ENCODE peak calls at places on chromosomes 12 and 14, in eight cellular contexts. W is AG20443; Q is stimulated activated CD4-positive, alpha-beta T cell treated with anti-CD3 and anti-CD28 coated beads, Interleukin-4, amount 100 ng/mL, for 48 hours; V is tibial nerve; H is neural crest cell; S is NCI-H510A treated with DMSO at 0.1 percent for 48 hours; Y is Caki2; G is right atrium auricular region. P is an unnamed sample.
A peak's percentile ranks its signal among the peaks of the same experiment; 100 is the strongest.

GRCh38 chr14:52797653-52798052 is 6.2 kb upstream of the GNPNAT1 start:
- DNase-seq in W (no peak), Q (no peak), V (no peak), H (no peak), S (no peak), Y (no peak), G (no peak), P (no peak)

GRCh38 chr14:77220246-77221017 is 38.8 kb downstream of the TMEM63C start:
- DNase-seq in W (no peak), Q (no peak), V (no peak), H (no peak), S (no peak), Y (no peak), G (no peak), P (no peak)

GRCh38 chr12:3046441-3047200 is 30.6 kb upstream of the TSPAN9 start:
- DNase-seq in W (peak; percentile 42), Q (no peak), V (no peak), H (no peak), S (no peak), Y (no peak), G (peak; percentile 73), P (no peak)

GRCh38 chr12:109568486-109568885 is 4.8 kb downstream of the MMAB start:
- DNase-seq in W (no peak), Q (no peak), V (no peak), H (no peak), S (no peak), Y (no peak), G (no peak), P (no peak)

GRCh38 chr12:8734873-8735381 is 37.1 kb downstream of the RIMKLB start:
- DNase-seq in W (peak; percentile 31), Q (no peak), V (no peak), H (no peak), S (no peak), Y (no peak), G (no peak), P (no peak)

GRCh38 chr14:89370781-89371180 is 46.3 kb downstream of the FOXN3 start:
- DNase-seq in W (no peak), Q (no peak), V (no peak), H (no peak), S (no peak), Y (no peak), G (peak; percentile 26), P (no peak)

GRCh38 chr14:93884950-93885349 is 42.2 kb upstream of the FAM181A start:
- DNase-seq in W (no peak), Q (no peak), V (no peak), H (no peak), S (no peak), Y (no peak), G (no peak), P (no peak)

GRCh38 chr12:120286768-120287490 is 4.8 kb downstream of the RNU4-2 start:
- DNase-seq in W (no peak), Q (no peak), V (no peak), H (no peak), S (no peak), Y (no peak), G (no peak), P (no peak)

GRCh38 chr12:475286-475685 is 15.5 kb downstream of the B4GALNT3 start:
- DNase-seq in W (no peak), Q (no peak), V (no peak), H (no peak), S (no peak), Y (no peak), G (no peak), P (no peak)

GRCh38 chr12:115956674-115957073 is 320.8 kb downstream of the MED13L start:
- DNase-seq in W (no peak), Q (no peak), V (no peak), H (no peak), S (peak; percentile 46), Y (no peak), G (no peak), P (no peak)

GRCh38 chr12:52268212-52268611 is 6.2 kb upstream of the KRT86 start:
- DNase-seq in W (peak; percentile 61), Q (no peak), V (no peak), H (no peak), S (no peak), Y (no peak), G (no peak), P (no peak)

GRCh38 chr12:49793620-49794019 is 34.6 kb downstream of the NCKAP5L start:
- DNase-seq in W (no peak), Q (no peak), V (no peak), H (no peak), S (no peak), Y (no peak), G (no peak), P (no peak)

GRCh38 chr14:93520053-93520607 is 89.4 kb downstream of the UNC79 start:
- DNase-seq in W (no peak), Q (no peak), V (no peak), H (no peak), S (peak; percentile 16), Y (no peak), G (no peak), P (no peak)

GRCh38 chr12:2803635-2804380 is 8.7 kb upstream of the ITFG2 start:
- DNase-seq in W (no peak), Q (no peak), V (no peak), H (no peak), S (no peak), Y (no peak), G (no peak), P (no peak)